ENCODE peak calls at places on chromosomes 12 and 14, in four cellular contexts. H is GM12878, F is K562, G is HepG2. S is an unnamed sample.

GRCh38 chr14:73339846-73340565 is 102.7 kb downstream of the PAPLN start:
- DNase-seq in H (no peak), F (peak), G (no peak), S (peak)

GRCh38 chr12:83462419-83462818 is 775.7 kb downstream of the TMTC2 start:
- DNase-seq in H (no peak), F (no peak), G (no peak), S (peak)

GRCh38 chr12:96258451-96258933 is 64.3 kb downstream of the ELK3 start:
- DNase-seq in H (no peak), F (no peak), G (no peak), S (peak)

GRCh38 chr12:113066806-113067400 is 10.4 kb downstream of the DTX1 start:
- DNase-seq in H (no peak), F (no peak), G (no peak), S (no peak)

GRCh38 chr12:68559246-68559645 is 51.5 kb upstream of the RAP1B start:
- DNase-seq in H (no peak), F (peak), G (no peak), S (no peak)

GRCh38 chr12:68100241-68100640 is 59.3 kb downstream of the IFNG start:
- DNase-seq in H (no peak), F (no peak), G (no peak), S (no peak)

GRCh38 chr12:71139153-71139735 is 18.6 kb downstream of the TSPAN8 start:
- DNase-seq in H (no peak), F (no peak), G (peak), S (no peak)

GRCh38 chr12:45660330-45660729 is 69.2 kb upstream of the ARID2 start:
- DNase-seq in H (no peak), F (peak), G (no peak), S (no peak)

GRCh38 chr12:68358532-68359485 is 26.6 kb upstream of the MDM1 start:
- DNase-seq in H (peak), F (peak), G (peak), S (peak)

GRCh38 chr14:101104485-101104884 is 201.0 kb upstream of the RTL1 start:
- DNase-seq in H (no peak), F (no peak), G (no peak), S (no peak)

GRCh38 chr14:69726761-69727511 is 40.0 kb upstream of the SRSF5 start:
- DNase-seq in H (peak), F (peak), G (peak), S (peak)

GRCh38 chr14:103679351-103679750 is 35.9 kb downstream of the XRCC3 start:
- DNase-seq in H (peak), F (peak), G (peak), S (peak)

GRCh38 chr12:122871851-122872785 is 23.8 kb downstream of the VPS37B start:
- DNase-seq in H (peak), F (no peak), G (no peak), S (peak)

GRCh38 chr12:92544321-92544720 is 158.5 kb upstream of the PLEKHG7 start:
- DNase-seq in H (no peak), F (no peak), G (no peak), S (no peak)

GRCh38 chr12:76670776-76671175 is 93.1 kb upstream of the ZDHHC17 start:
- DNase-seq in H (no peak), F (no peak), G (no peak), S (no peak)

GRCh38 chr12:16198884-16199283 is 78.6 kb downstream of the SLC15A5 start:
- DNase-seq in H (peak), F (peak), G (no peak), S (peak)

GRCh38 chr12:120010661-120011230 is 21.7 kb downstream of the BICDL1 start:
- DNase-seq in H (no peak), F (no peak), G (no peak), S (no peak)

GRCh38 chr12:29943683-29944082 is 159.9 kb upstream of the TMTC1 start:
- DNase-seq in H (no peak), F (no peak), G (no peak), S (no peak)

GRCh38 chr14:76773188-76773885 is 12.1 kb downstream of the VASH1 start:
- DNase-seq in H (no peak), F (peak), G (peak), S (no peak)

GRCh38 chr14:101737414-101738367 is 23.8 kb upstream of the PPP2R5C start:
- DNase-seq in H (no peak), F (no peak), G (no peak), S (no peak)

GRCh38 chr14:30610719-30611388 is 11.3 kb upstream of the SCFD1 start:
- DNase-seq in H (no peak), F (peak), G (peak), S (peak)

GRCh38 chr12:45216297-45216982 is 545 bp downstream of the ANO6 start:
- DNase-seq in H (no peak), F (peak), G (peak), S (peak)

GRCh38 chr12:92539966-92540791 is 162.6 kb upstream of the PLEKHG7 start:
- DNase-seq in H (no peak), F (no peak), G (no peak), S (peak)

GRCh38 chr12:11584213-11584855 is 65.1 kb upstream of the ETV6 start:
- DNase-seq in H (no peak), F (no peak), G (no peak), S (no peak)

GRCh38 chr12:67541625-67541991 is 106.9 kb upstream of the DYRK2 start:
- DNase-seq in H (no peak), F (no peak), G (no peak), S (no peak)

GRCh38 chr12:8887285-8887715 is 27.0 kb upstream of the PHC1 start:
- DNase-seq in H (no peak), F (peak), G (no peak), S (no peak)

GRCh38 chr12:49304161-49304560 is 9.2 kb downstream of the PRPH start:
- DNase-seq in H (no peak), F (no peak), G (no peak), S (no peak)

GRCh38 chr14:23356036-23356435 is 3.3 kb upstream of the SLC22A17 start:
- DNase-seq in H (no peak), F (no peak), G (no peak), S (no peak)

GRCh38 chr14:104888489-104889373 is 23.7 kb downstream of the CEP170B start:
- DNase-seq in H (no peak), F (no peak), G (no peak), S (no peak)

GRCh38 chr12:127280393-127281275 is 986.3 kb upstream of the TMEM132C start:
- DNase-seq in H (no peak), F (peak), G (peak), S (peak)

GRCh38 chr12:127179199-127179598 is 1087.8 kb upstream of the TMEM132C start:
- DNase-seq in H (no peak), F (no peak), G (no peak), S (no peak)

GRCh38 chr12:34606749-34607519 is 584.6 kb downstream of the ALG10 start:
- DNase-seq in H (no peak), F (no peak), G (no peak), S (no peak)

GRCh38 chr14:101561145-101561896 is at the start of gene DIO3:
- DNase-seq in H (no peak), F (no peak), G (no peak), S (peak)

GRCh38 chr12:52691076-52691764 is 11.0 kb upstream of the KRT1 start:
- DNase-seq in H (no peak), F (no peak), G (no peak), S (peak)

GRCh38 chr14:22478670-22479069 is 110.4 kb downstream of the DAD1 start:
- DNase-seq in H (no peak), F (no peak), G (no peak), S (no peak)

GRCh38 chr14:101874001-101874400 is 90.4 kb upstream of the DYNC1H1 start:
- DNase-seq in H (no peak), F (no peak), G (no peak), S (no peak)

GRCh38 chr12:64187370-64187769 is 34.7 kb downstream of the KICS2 start:
- DNase-seq in H (no peak), F (no peak), G (no peak), S (no peak)

GRCh38 chr12:2650261-2651060 is 144.3 kb upstream of the FKBP4 start:
- DNase-seq in H (no peak), F (no peak), G (no peak), S (no peak)

GRCh38 chr12:2652011-2652400 is 142.8 kb upstream of the FKBP4 start:
- DNase-seq in H (no peak), F (no peak), G (no peak), S (no peak)

GRCh38 chr12:2652401-2653081 is 142.2 kb upstream of the FKBP4 start:
- DNase-seq in H (no peak), F (peak), G (no peak), S (peak)

GRCh38 chr12:2649201-2650030 is 145.4 kb upstream of the FKBP4 start:
- DNase-seq in H (no peak), F (no peak), G (no peak), S (no peak)

DNA sequence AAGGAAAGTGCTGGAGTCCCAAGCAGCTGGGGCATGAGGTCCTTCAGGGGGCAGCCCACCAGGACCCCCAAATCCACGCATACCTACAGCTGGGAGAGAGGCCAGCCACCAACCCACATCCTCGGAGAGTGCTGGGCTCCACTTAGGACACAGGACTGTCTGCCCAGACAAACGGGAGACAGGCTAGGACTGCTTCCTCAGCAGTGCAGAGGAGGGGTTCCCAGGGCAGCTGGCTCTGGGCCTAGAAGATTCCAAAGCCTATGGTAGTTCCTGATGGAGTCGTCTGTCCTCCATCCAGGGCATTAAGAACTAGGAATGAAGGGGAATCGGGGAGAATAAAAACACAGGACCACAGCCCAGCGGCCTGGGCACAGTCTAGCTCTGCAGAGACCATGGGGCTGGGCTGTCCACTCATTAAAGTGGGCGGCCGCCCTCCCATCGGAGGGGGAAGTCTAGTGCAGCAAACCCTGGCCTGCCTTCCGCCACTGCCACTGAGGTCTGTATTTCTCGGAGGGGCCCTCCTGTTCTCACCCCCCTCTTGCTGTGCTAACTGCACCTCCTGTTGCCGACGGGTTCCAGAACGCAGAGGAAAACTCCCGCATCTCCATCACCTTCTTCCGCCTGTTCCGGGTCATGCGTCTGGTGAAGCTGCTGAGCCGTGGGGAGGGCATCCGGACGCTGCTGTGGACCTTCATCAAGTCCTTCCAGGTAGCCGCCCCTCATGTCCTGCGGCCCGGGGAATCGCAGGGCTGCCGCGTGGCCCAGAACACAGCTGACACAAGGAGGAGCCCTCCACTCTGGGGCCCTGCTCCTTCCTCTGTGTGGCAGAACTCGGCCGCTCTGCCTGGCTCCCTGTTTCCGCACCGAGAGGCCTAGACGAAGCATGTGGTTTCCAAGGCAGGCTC is 143.5 kb upstream of the FKBP4 start:
- DNase-seq in H (no peak), F (no peak), G (no peak), S (peak)
- TF ChIP-seq JUNB in H (no peak), F (no peak), G (no peak), S (no peak)

GRCh38 chr14:62280366-62280765 is 518.1 kb downstream of the SNAPC1 start:
- DNase-seq in H (no peak), F (no peak), G (no peak), S (no peak)
- H3K4me2 ChIP-seq in H (no peak), F (no peak), G (no peak), S (no peak)

GRCh38 chr12:109383240-109383639 is 35.5 kb downstream of the MYO1H start:
- DNase-seq in H (no peak), F (no peak), G (no peak), S (no peak)

GRCh38 chr12:109386079-109386473 is 38.4 kb downstream of the MYO1H start:
- DNase-seq in H (no peak), F (no peak), G (peak), S (no peak)

GRCh38 chr12:109388167-109388563 is 40.5 kb downstream of the MYO1H start:
- DNase-seq in H (no peak), F (no peak), G (no peak), S (no peak)

GRCh38 chr12:109387425-109388166 is 39.9 kb downstream of the MYO1H start:
- DNase-seq in H (no peak), F (peak), G (peak), S (peak)

GRCh38 chr12:109385339-109386078 is 37.8 kb downstream of the MYO1H start:
- DNase-seq in H (no peak), F (peak), G (peak), S (peak)
- TF ChIP-seq POLR2AphosphoS5 in H (no peak), F (no peak), G (no peak), S (no peak)

GRCh38 chr14:55754871-55755270 is 174.9 kb downstream of the KTN1 start:
- DNase-seq in H (no peak), F (no peak), G (no peak), S (no peak)

GRCh38 chr14:55749946-55750345 is 169.9 kb downstream of the KTN1 start:
- DNase-seq in H (no peak), F (peak), G (no peak), S (no peak)

GRCh38 chr14:55756078-55756477 is 176.1 kb downstream of the KTN1 start:
- DNase-seq in H (no peak), F (no peak), G (no peak), S (no peak)

GRCh38 chr14:55754471-55754870 is 174.5 kb downstream of the KTN1 start:
- DNase-seq in H (no peak), F (no peak), G (no peak), S (no peak)

GRCh38 chr14:55752580-55753365 is 172.8 kb downstream of the KTN1 start:
- DNase-seq in H (no peak), F (no peak), G (no peak), S (peak)
- TF ChIP-seq JUNB in H (no peak), F (no peak), G (no peak), S (no peak)

GRCh38 chr12:65525501-65526141 is 247.1 kb downstream of the MSRB3 start:
- DNase-seq in H (no peak), F (no peak), G (no peak), S (no peak)
- H3K4me2 ChIP-seq in H (no peak), F (no peak), G (no peak), S (no peak)